ENCODE peak calls at places on chromosomes 6 and 20, in eight cellular contexts. J, N, G, Y, U, I, M and T are unnamed samples.

GRCh38 chr20:23622839-23623343 is 14.9 kb downstream of the CST3 start:
- DNase-seq in G (peak), I (peak), U (no peak), M (no peak), J (no peak), N (no peak), Y (no peak), T (peak)

GRCh38 chr6:62391358-62391757 is 105.3 kb upstream of the KHDRBS2 start:
- DNase-seq in J (no peak), Y (no peak), I (no peak), U (no peak), M (no peak), N (no peak), G (no peak), T (no peak)

GRCh38 chr20:63737940-63738686 is 1.5 kb upstream of the SLC2A4RG start:
- DNase-seq in J (no peak), G (no peak), N (peak), Y (peak), U (peak), I (no peak), M (no peak), T (no peak)

GRCh38 chr6:67129780-67130179 is 1422.8 kb upstream of the EYS start:
- DNase-seq in M (no peak), Y (no peak), J (no peak), I (no peak), U (no peak), N (no peak), G (no peak), T (no peak)

GRCh38 chr6:30067460-30068139 is 602 bp downstream of the PPP1R11 start:
- DNase-seq in U (no peak), I (no peak), M (no peak), G (no peak), Y (peak), N (no peak), J (no peak), T (no peak)

GRCh38 chr6:155270566-155271091 is 6.8 kb downstream of the CLDN20 start:
- DNase-seq in Y (no peak), I (no peak), U (no peak), G (no peak), J (no peak), M (no peak), N (no peak), T (no peak)

GRCh38 chr6:11650297-11650696 is 112.7 kb downstream of the TMEM170B start:
- DNase-seq in G (no peak), J (no peak), N (no peak), Y (no peak), U (no peak), I (peak), M (no peak), T (no peak)

GRCh38 chr6:159693894-159694545 is 979 bp upstream of the SOD2 start:
- DNase-seq in I (peak), N (no peak), Y (peak), M (no peak), U (peak), G (peak), J (no peak), T (peak)

GRCh38 chr6:157271441-157271840 is 51.9 kb downstream of the TMEM242 start:
- DNase-seq in Y (no peak), N (no peak), U (no peak), G (no peak), J (no peak), M (no peak), I (no peak), T (no peak)

GRCh38 chr20:63232235-63233060 is 3.3 kb upstream of the BIRC7 start:
- DNase-seq in G (no peak), I (peak), U (no peak), M (no peak), J (no peak), Y (no peak), N (no peak), T (no peak)

GRCh38 chr6:17334265-17334664 is 53.1 kb downstream of the RBM24 start:
- DNase-seq in N (no peak), U (no peak), Y (no peak), J (no peak), G (no peak), I (no peak), M (no peak), T (no peak)

GRCh38 chr6:135936606-135937005 is 85.1 kb downstream of the PDE7B start:
- DNase-seq in I (peak), N (no peak), G (no peak), U (no peak), Y (no peak), J (no peak), M (no peak), T (peak)